ENCODE peak calls at places on chromosomes 5 and 9, in six cellular contexts. M is NCI-H1930, F is endodermal cell, C is amygdala, A is GM03348, P is lower leg skin. Z is an unnamed sample.

GRCh38 chr5:77321793-77322394 is 111.4 kb downstream of the PDE8B start:
- DNase-seq in P (no peak), C (no peak), A (no peak), M (no peak), F (peak), Z (no peak)

GRCh38 chr9:6715755-6716643 is 41.8 kb upstream of the KDM4C start:
- DNase-seq in F (peak), P (peak), A (peak), M (peak), C (peak), Z (no peak)

GRCh38 chr5:36887532-36887931 is 11.0 kb downstream of the NIPBL start:
- DNase-seq in A (no peak), C (no peak), F (no peak), P (no peak), M (no peak), Z (no peak)

GRCh38 chr9:121772600-121773285 is 121.3 kb downstream of the DAB2IP start:
- DNase-seq in M (no peak), C (peak), A (no peak), F (no peak), P (no peak), Z (no peak)

GRCh38 chr9:133134419-133135190 is 13.6 kb upstream of the RALGDS start:
- DNase-seq in F (no peak), A (no peak), M (no peak), P (no peak), C (no peak), Z (no peak)

GRCh38 chr9:83583151-83584014 is 39.6 kb upstream of the IDNK start:
- DNase-seq in C (no peak), F (peak), A (peak), M (peak), P (peak), Z (no peak)

GRCh38 chr5:172801184-172801671 is 30.2 kb upstream of the DUSP1 start:
- DNase-seq in C (no peak), M (no peak), F (peak), P (no peak), A (peak), Z (no peak)

GRCh38 chr5:55004728-55005127 is 19.3 kb upstream of the GZMK start:
- DNase-seq in F (no peak), M (no peak), C (no peak), A (peak), P (no peak), Z (no peak)